ENCODE peak calls at places on chromosomes 5 and 9, in ten cellular contexts. One of them, this sample, is unnamed.

GRCh38 chr5:3741372-3741770 is 145.7 kb downstream of the IRX1 start:
- DNase-seq in fibroblast of villous mesenchyme: no peak
- DNase-seq in H54: no peak
- DNase-seq in NCI-H460: no peak
- DNase-seq in T47D: no peak
- DNase-seq in stimulated activated CD4-positive, alpha-beta T cell treated with anti-CD3 and anti-CD28 coated beads, Interleukin-1b, Interleukin-23, amount 100 ng/mL, for 24 hours: no peak
- DNase-seq in ovary: no peak
- DNase-seq in NCI-H748 treated with DMSO at 0.1 percent for 48 hours: no peak
- DNase-seq in effector memory CD8-positive, alpha-beta T cell: no peak
- DNase-seq in HFFc6: no peak
- DNase-seq in this sample: peak

GRCh38 chr9:99690573-99690972 is 131.1 kb upstream of the NR4A3 start:
- DNase-seq in H54: no peak
- DNase-seq in stimulated activated CD4-positive, alpha-beta T cell treated with anti-CD3 and anti-CD28 coated beads, Interleukin-1b, Interleukin-23, amount 100 ng/mL, for 24 hours: no peak
- DNase-seq in HFFc6: no peak
- DNase-seq in T47D: no peak
- DNase-seq in fibroblast of villous mesenchyme: no peak
- DNase-seq in effector memory CD8-positive, alpha-beta T cell: no peak
- DNase-seq in ovary: no peak
- DNase-seq in NCI-H460: no peak
- DNase-seq in NCI-H748 treated with DMSO at 0.1 percent for 48 hours: peak
- DNase-seq in this sample: no peak

GRCh38 chr5:135489466-135490244 is 37.5 kb upstream of the TIFAB start:
- DNase-seq in fibroblast of villous mesenchyme: no peak
- DNase-seq in ovary: no peak
- DNase-seq in NCI-H460: no peak
- DNase-seq in H54: no peak
- DNase-seq in NCI-H748 treated with DMSO at 0.1 percent for 48 hours: peak
- DNase-seq in effector memory CD8-positive, alpha-beta T cell: no peak
- DNase-seq in stimulated activated CD4-positive, alpha-beta T cell treated with anti-CD3 and anti-CD28 coated beads, Interleukin-1b, Interleukin-23, amount 100 ng/mL, for 24 hours: no peak
- DNase-seq in HFFc6: no peak
- DNase-seq in T47D: no peak
- DNase-seq in this sample: no peak

GRCh38 chr5:180395540-180396274 is 42.6 kb upstream of the GFPT2 start:
- DNase-seq in NCI-H748 treated with DMSO at 0.1 percent for 48 hours: no peak
- DNase-seq in ovary: no peak
- DNase-seq in H54: no peak
- DNase-seq in T47D: no peak
- DNase-seq in NCI-H460: no peak
- DNase-seq in fibroblast of villous mesenchyme: no peak
- DNase-seq in stimulated activated CD4-positive, alpha-beta T cell treated with anti-CD3 and anti-CD28 coated beads, Interleukin-1b, Interleukin-23, amount 100 ng/mL, for 24 hours: no peak
- DNase-seq in HFFc6: no peak
- DNase-seq in effector memory CD8-positive, alpha-beta T cell: no peak
- DNase-seq in this sample: no peak

GRCh38 chr9:14292181-14292773 is 21.7 kb downstream of the NFIB start:
- DNase-seq in ovary: no peak
- DNase-seq in NCI-H460: no peak
- DNase-seq in fibroblast of villous mesenchyme: no peak
- DNase-seq in T47D: no peak
- DNase-seq in H54: no peak
- DNase-seq in NCI-H748 treated with DMSO at 0.1 percent for 48 hours: no peak
- DNase-seq in HFFc6: no peak
- DNase-seq in effector memory CD8-positive, alpha-beta T cell: no peak
- DNase-seq in stimulated activated CD4-positive, alpha-beta T cell treated with anti-CD3 and anti-CD28 coated beads, Interleukin-1b, Interleukin-23, amount 100 ng/mL, for 24 hours: no peak
- DNase-seq in this sample: no peak

GRCh38 chr9:116646661-116647514 is 40.2 kb upstream of the TRIM32 start:
- DNase-seq in stimulated activated CD4-positive, alpha-beta T cell treated with anti-CD3 and anti-CD28 coated beads, Interleukin-1b, Interleukin-23, amount 100 ng/mL, for 24 hours: no peak
- DNase-seq in NCI-H748 treated with DMSO at 0.1 percent for 48 hours: no peak
- DNase-seq in T47D: peak
- DNase-seq in ovary: no peak
- DNase-seq in HFFc6: peak
- DNase-seq in H54: no peak
- DNase-seq in fibroblast of villous mesenchyme: peak
- DNase-seq in NCI-H460: peak
- DNase-seq in effector memory CD8-positive, alpha-beta T cell: no peak
- DNase-seq in this sample: peak

GRCh38 chr9:97615439-97616072 is 17.6 kb downstream of the TSTD2 start:
- DNase-seq in effector memory CD8-positive, alpha-beta T cell: peak
- DNase-seq in ovary: peak
- DNase-seq in H54: peak
- DNase-seq in NCI-H460: peak
- DNase-seq in HFFc6: peak
- DNase-seq in NCI-H748 treated with DMSO at 0.1 percent for 48 hours: peak
- DNase-seq in fibroblast of villous mesenchyme: peak
- DNase-seq in T47D: peak
- DNase-seq in stimulated activated CD4-positive, alpha-beta T cell treated with anti-CD3 and anti-CD28 coated beads, Interleukin-1b, Interleukin-23, amount 100 ng/mL, for 24 hours: peak
- DNase-seq in this sample: peak

GRCh38 chr5:143511736-143512135 is 108.2 kb upstream of the NR3C1 start:
- DNase-seq in fibroblast of villous mesenchyme: no peak
- DNase-seq in stimulated activated CD4-positive, alpha-beta T cell treated with anti-CD3 and anti-CD28 coated beads, Interleukin-1b, Interleukin-23, amount 100 ng/mL, for 24 hours: no peak
- DNase-seq in NCI-H460: no peak
- DNase-seq in NCI-H748 treated with DMSO at 0.1 percent for 48 hours: no peak
- DNase-seq in HFFc6: no peak
- DNase-seq in H54: no peak
- DNase-seq in ovary: no peak
- DNase-seq in T47D: no peak
- DNase-seq in effector memory CD8-positive, alpha-beta T cell: no peak
- DNase-seq in this sample: no peak

GRCh38 chr5:146369691-146370090 is 31.1 kb downstream of the POU4F3 start:
- DNase-seq in effector memory CD8-positive, alpha-beta T cell: no peak
- DNase-seq in H54: peak
- DNase-seq in stimulated activated CD4-positive, alpha-beta T cell treated with anti-CD3 and anti-CD28 coated beads, Interleukin-1b, Interleukin-23, amount 100 ng/mL, for 24 hours: no peak
- DNase-seq in NCI-H460: no peak
- DNase-seq in NCI-H748 treated with DMSO at 0.1 percent for 48 hours: no peak
- DNase-seq in T47D: no peak
- DNase-seq in HFFc6: peak
- DNase-seq in ovary: no peak
- DNase-seq in fibroblast of villous mesenchyme: no peak
- DNase-seq in this sample: no peak

GRCh38 chr9:69261636-69262035 is 63.4 kb upstream of the ENTREP1 start:
- DNase-seq in effector memory CD8-positive, alpha-beta T cell: no peak
- DNase-seq in NCI-H460: no peak
- DNase-seq in ovary: no peak
- DNase-seq in T47D: no peak
- DNase-seq in stimulated activated CD4-positive, alpha-beta T cell treated with anti-CD3 and anti-CD28 coated beads, Interleukin-1b, Interleukin-23, amount 100 ng/mL, for 24 hours: no peak
- DNase-seq in HFFc6: no peak
- DNase-seq in H54: no peak
- DNase-seq in fibroblast of villous mesenchyme: no peak
- DNase-seq in NCI-H748 treated with DMSO at 0.1 percent for 48 hours: no peak
- DNase-seq in this sample: no peak

GRCh38 chr5:150645070-150645700 is 4.7 kb downstream of the SYNPO start:
- DNase-seq in H54: no peak
- DNase-seq in NCI-H748 treated with DMSO at 0.1 percent for 48 hours: no peak
- DNase-seq in NCI-H460: peak
- DNase-seq in fibroblast of villous mesenchyme: peak
- DNase-seq in stimulated activated CD4-positive, alpha-beta T cell treated with anti-CD3 and anti-CD28 coated beads, Interleukin-1b, Interleukin-23, amount 100 ng/mL, for 24 hours: no peak
- DNase-seq in effector memory CD8-positive, alpha-beta T cell: no peak
- DNase-seq in ovary: peak
- DNase-seq in HFFc6: peak
- DNase-seq in T47D: no peak
- DNase-seq in this sample: no peak

GRCh38 chr9:21974542-21975409 is 19.4 kb downstream of the CDKN2A start:
- DNase-seq in stimulated activated CD4-positive, alpha-beta T cell treated with anti-CD3 and anti-CD28 coated beads, Interleukin-1b, Interleukin-23, amount 100 ng/mL, for 24 hours: no peak
- DNase-seq in NCI-H460: no peak
- DNase-seq in H54: no peak
- DNase-seq in ovary: no peak
- DNase-seq in NCI-H748 treated with DMSO at 0.1 percent for 48 hours: peak
- DNase-seq in T47D: no peak
- DNase-seq in effector memory CD8-positive, alpha-beta T cell: no peak
- DNase-seq in fibroblast of villous mesenchyme: peak
- DNase-seq in HFFc6: peak
- DNase-seq in this sample: peak

GRCh38 chr5:11619339-11620028 is 284.8 kb downstream of the CTNND2 start:
- DNase-seq in HFFc6: no peak
- DNase-seq in NCI-H748 treated with DMSO at 0.1 percent for 48 hours: no peak
- DNase-seq in stimulated activated CD4-positive, alpha-beta T cell treated with anti-CD3 and anti-CD28 coated beads, Interleukin-1b, Interleukin-23, amount 100 ng/mL, for 24 hours: no peak
- DNase-seq in H54: no peak
- DNase-seq in T47D: peak
- DNase-seq in NCI-H460: peak
- DNase-seq in effector memory CD8-positive, alpha-beta T cell: no peak
- DNase-seq in ovary: no peak
- DNase-seq in fibroblast of villous mesenchyme: no peak
- DNase-seq in this sample: peak

GRCh38 chr9:104725014-104725413 is 22.5 kb upstream of the NIPSNAP3A start:
- DNase-seq in ovary: no peak
- DNase-seq in fibroblast of villous mesenchyme: no peak
- DNase-seq in effector memory CD8-positive, alpha-beta T cell: no peak
- DNase-seq in stimulated activated CD4-positive, alpha-beta T cell treated with anti-CD3 and anti-CD28 coated beads, Interleukin-1b, Interleukin-23, amount 100 ng/mL, for 24 hours: no peak
- DNase-seq in T47D: no peak
- DNase-seq in NCI-H748 treated with DMSO at 0.1 percent for 48 hours: peak
- DNase-seq in HFFc6: no peak
- DNase-seq in H54: no peak
- DNase-seq in NCI-H460: no peak
- DNase-seq in this sample: no peak

GRCh38 chr5:35924122-35924949 is 14.1 kb downstream of the CAPSL start:
- DNase-seq in stimulated activated CD4-positive, alpha-beta T cell treated with anti-CD3 and anti-CD28 coated beads, Interleukin-1b, Interleukin-23, amount 100 ng/mL, for 24 hours: no peak
- DNase-seq in ovary: no peak
- DNase-seq in HFFc6: peak
- DNase-seq in NCI-H460: no peak
- DNase-seq in H54: peak
- DNase-seq in T47D: no peak
- DNase-seq in NCI-H748 treated with DMSO at 0.1 percent for 48 hours: no peak
- DNase-seq in fibroblast of villous mesenchyme: peak
- DNase-seq in effector memory CD8-positive, alpha-beta T cell: no peak
- DNase-seq in this sample: no peak

GRCh38 chr9:83327323-83327722 is 210.9 kb downstream of the FRMD3 start:
- DNase-seq in effector memory CD8-positive, alpha-beta T cell: no peak
- DNase-seq in H54: no peak
- DNase-seq in stimulated activated CD4-positive, alpha-beta T cell treated with anti-CD3 and anti-CD28 coated beads, Interleukin-1b, Interleukin-23, amount 100 ng/mL, for 24 hours: no peak
- DNase-seq in NCI-H460: peak
- DNase-seq in HFFc6: peak
- DNase-seq in ovary: no peak
- DNase-seq in T47D: peak
- DNase-seq in NCI-H748 treated with DMSO at 0.1 percent for 48 hours: no peak
- DNase-seq in fibroblast of villous mesenchyme: peak
- DNase-seq in this sample: no peak

GRCh38 chr5:37005946-37006540 is 129.5 kb downstream of the NIPBL start:
- DNase-seq in stimulated activated CD4-positive, alpha-beta T cell treated with anti-CD3 and anti-CD28 coated beads, Interleukin-1b, Interleukin-23, amount 100 ng/mL, for 24 hours: no peak
- DNase-seq in H54: no peak
- DNase-seq in NCI-H460: peak
- DNase-seq in HFFc6: peak
- DNase-seq in ovary: no peak
- DNase-seq in NCI-H748 treated with DMSO at 0.1 percent for 48 hours: peak
- DNase-seq in T47D: peak
- DNase-seq in effector memory CD8-positive, alpha-beta T cell: no peak
- DNase-seq in fibroblast of villous mesenchyme: peak
- DNase-seq in this sample: peak